ENCODE peak calls at places on chromosome 16, in eight cellular contexts. G is prostate gland, U is astrocyte of the cerebellum, D is AG10803, S is lower leg skin, O is heart left ventricle, L is H9, K is HFFc6. Q is an unnamed sample.
A peak's percentile ranks its signal among the peaks of the same experiment; 100 is the strongest.

GRCh38 chr16:85888405-85889331 is 10.3 kb upstream of the IRF8 start:
- DNase-seq in G (no peak), U (no peak), D (peak; percentile 67), S (no peak), O (no peak), L (peak; percentile 8), K (peak; percentile 57), Q (no peak)

GRCh38 chr16:60123387-60124023 is 1389.4 kb upstream of the GOT2 start:
- DNase-seq in G (no peak), U (peak; percentile 61), D (peak; percentile 77), S (no peak), O (no peak), L (no peak), K (no peak), Q (no peak)

GRCh38 chr16:27636453-27637200 is 86.7 kb downstream of the KATNIP start:
- DNase-seq in G (no peak), U (no peak), D (no peak), S (no peak), O (no peak), L (no peak), K (no peak), Q (no peak)

GRCh38 chr16:2473425-2473926 is 1.5 kb upstream of the TBC1D24 start:
- DNase-seq in G (no peak), U (no peak), D (no peak), S (no peak), O (no peak), L (peak; percentile 45), K (no peak), Q (peak; percentile 47)

GRCh38 chr16:74216319-74216718 is 80.3 kb upstream of the PSMD7 start:
- DNase-seq in G (no peak), U (no peak), D (no peak), S (no peak), O (no peak), L (no peak), K (no peak), Q (no peak)

GRCh38 chr16:86018487-86018886 is 119.5 kb downstream of the IRF8 start:
- DNase-seq in G (no peak), U (no peak), D (no peak), S (peak; percentile 41), O (peak; percentile 66), L (no peak), K (peak; percentile 17), Q (peak; percentile 26)

GRCh38 chr16:13348416-13348815 is 447.0 kb downstream of the SHISA9 start:
- DNase-seq in G (no peak), U (no peak), D (no peak), S (no peak), O (no peak), L (no peak), K (no peak), Q (no peak)

GRCh38 chr16:2171601-2172178 is 16.1 kb downstream of the TRAF7 start:
- DNase-seq in G (no peak), U (no peak), D (no peak), S (no peak), O (no peak), L (no peak), K (no peak), Q (no peak)

GRCh38 chr16:50887500-50887899 is 145.6 kb downstream of the CYLD start:
- DNase-seq in G (no peak), U (no peak), D (no peak), S (no peak), O (no peak), L (no peak), K (no peak), Q (no peak)

GRCh38 chr16:50880926-50881325 is 139.0 kb downstream of the CYLD start:
- DNase-seq in G (no peak), U (no peak), D (no peak), S (no peak), O (no peak), L (peak; percentile 13), K (no peak), Q (no peak)

GRCh38 chr16:50881331-50881830 is 139.5 kb downstream of the CYLD start:
- DNase-seq in G (no peak), U (no peak), D (no peak), S (no peak), O (no peak), L (peak; percentile 17), K (no peak), Q (no peak)

GRCh38 chr16:50881953-50882352 is 140.1 kb downstream of the CYLD start:
- DNase-seq in G (no peak), U (no peak), D (no peak), S (no peak), O (no peak), L (peak; percentile 17), K (no peak), Q (no peak)

DNA sequence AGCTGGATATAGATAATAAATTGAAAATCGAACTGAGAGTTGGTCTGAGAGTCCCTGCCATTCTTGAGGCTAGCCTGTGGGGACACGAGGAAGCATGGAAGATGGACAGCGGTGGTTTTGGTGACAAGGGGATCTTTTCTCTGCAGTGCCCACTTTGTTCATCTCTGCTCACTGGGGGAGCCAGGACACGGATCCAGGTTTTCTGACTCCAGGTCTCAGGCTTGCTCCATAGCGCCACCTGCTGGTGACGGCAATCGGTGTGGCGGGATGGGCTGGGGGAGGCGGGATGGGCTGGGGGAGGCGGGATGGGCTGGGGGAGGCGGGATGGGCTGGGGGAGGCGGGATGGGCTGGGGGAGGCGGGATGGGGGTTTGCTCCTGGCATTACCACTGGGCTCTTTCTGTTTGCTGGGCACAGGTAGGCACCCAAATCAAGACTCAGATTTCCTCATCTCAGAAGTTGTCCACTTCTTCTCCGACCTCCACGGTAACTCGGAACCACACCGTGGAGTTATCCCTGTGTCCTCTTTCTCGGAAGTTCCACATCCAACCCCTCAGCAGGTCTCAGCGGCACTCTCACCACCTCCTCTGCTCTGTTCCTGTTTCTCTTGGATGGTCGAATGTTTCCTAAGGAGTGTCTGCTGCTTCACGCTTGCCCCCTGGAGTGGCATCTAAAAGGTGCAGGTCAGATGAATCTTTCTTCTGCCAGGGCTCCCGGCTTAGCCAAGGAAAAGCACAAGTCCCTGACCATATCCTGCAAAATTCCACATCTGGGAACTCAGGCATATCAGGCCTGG is 142.4 kb downstream of the CYLD start:
- DNase-seq in G (no peak), U (no peak), D (no peak), S (no peak), O (no peak), L (peak; percentile 65), K (no peak), Q (peak; percentile 45)
- TF ChIP-seq CTCF in G (no peak), U (peak; percentile 22), D (peak; percentile 30), S (no peak), O (no peak), L (peak; percentile 62), K (peak; percentile 49), Q (peak; percentile 37)

GRCh38 chr16:84479716-84480450 is 24.6 kb downstream of the MEAK7 start:
- DNase-seq in G (no peak), U (no peak), D (no peak), S (no peak), O (no peak), L (no peak), K (no peak), Q (no peak)

GRCh38 chr16:84478172-84478948 is 26.1 kb downstream of the MEAK7 start:
- DNase-seq in G (peak; percentile 3), U (peak; percentile 22), D (peak; percentile 62), S (no peak), O (no peak), L (no peak), K (peak; percentile 90), Q (no peak)

GRCh38 chr16:84481051-84481735 is 23.3 kb downstream of the MEAK7 start:
- DNase-seq in G (no peak), U (no peak), D (no peak), S (no peak), O (no peak), L (no peak), K (no peak), Q (no peak)

GRCh38 chr16:84475643-84476240 is 28.7 kb downstream of the MEAK7 start:
- DNase-seq in G (no peak), U (no peak), D (no peak), S (no peak), O (no peak), L (no peak), K (no peak), Q (peak; percentile 70)

GRCh38 chr16:84477661-84478060 is 26.8 kb downstream of the MEAK7 start:
- DNase-seq in G (no peak), U (no peak), D (no peak), S (no peak), O (no peak), L (no peak), K (no peak), Q (no peak)
- TF ChIP-seq CTCF in G (no peak), U (no peak), D (no peak), S (no peak), O (no peak), L (no peak), K (no peak), Q (no peak)

DNA sequence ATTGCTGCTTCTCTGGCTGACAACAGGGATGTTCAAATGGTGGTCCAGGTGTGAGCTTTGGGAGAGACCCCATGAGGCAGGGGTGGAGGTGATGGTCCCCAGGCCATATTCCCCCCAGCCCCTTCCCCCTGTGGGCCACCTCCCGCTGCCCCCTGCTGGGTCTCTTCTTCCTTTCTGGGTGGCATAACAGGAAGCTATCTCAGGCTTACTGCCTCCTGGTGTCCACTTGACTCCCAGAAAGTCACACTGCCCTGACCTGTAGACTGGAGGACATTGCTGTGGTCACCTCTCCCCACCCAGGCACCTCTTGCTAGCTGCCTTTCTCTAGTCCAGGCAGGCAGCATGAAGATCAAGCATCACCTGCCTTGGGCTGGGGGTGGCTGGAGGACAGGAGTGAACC is 46.4 kb upstream of the PLCG2 start:
- DNase-seq in G (no peak), U (no peak), D (no peak), S (no peak), O (no peak), L (no peak), K (no peak), Q (no peak)
- TF ChIP-seq CTCF in G (no peak), U (no peak), D (no peak), S (no peak), O (no peak), L (no peak), K (peak; percentile 48), Q (no peak)

GRCh38 chr16:78480588-78480987 is 381.1 kb downstream of the WWOX start:
- DNase-seq in G (no peak), U (no peak), D (no peak), S (no peak), O (no peak), L (no peak), K (no peak), Q (no peak)

GRCh38 chr16:78483124-78483992 is 383.9 kb downstream of the WWOX start:
- DNase-seq in G (no peak), U (no peak), D (no peak), S (no peak), O (no peak), L (no peak), K (no peak), Q (no peak)

GRCh38 chr16:78474762-78475161 is 375.3 kb downstream of the WWOX start:
- DNase-seq in G (no peak), U (no peak), D (no peak), S (no peak), O (no peak), L (no peak), K (no peak), Q (no peak)

GRCh38 chr16:78479723-78480122 is 380.3 kb downstream of the WWOX start:
- DNase-seq in G (no peak), U (no peak), D (no peak), S (no peak), O (no peak), L (no peak), K (no peak), Q (no peak)

DNA sequence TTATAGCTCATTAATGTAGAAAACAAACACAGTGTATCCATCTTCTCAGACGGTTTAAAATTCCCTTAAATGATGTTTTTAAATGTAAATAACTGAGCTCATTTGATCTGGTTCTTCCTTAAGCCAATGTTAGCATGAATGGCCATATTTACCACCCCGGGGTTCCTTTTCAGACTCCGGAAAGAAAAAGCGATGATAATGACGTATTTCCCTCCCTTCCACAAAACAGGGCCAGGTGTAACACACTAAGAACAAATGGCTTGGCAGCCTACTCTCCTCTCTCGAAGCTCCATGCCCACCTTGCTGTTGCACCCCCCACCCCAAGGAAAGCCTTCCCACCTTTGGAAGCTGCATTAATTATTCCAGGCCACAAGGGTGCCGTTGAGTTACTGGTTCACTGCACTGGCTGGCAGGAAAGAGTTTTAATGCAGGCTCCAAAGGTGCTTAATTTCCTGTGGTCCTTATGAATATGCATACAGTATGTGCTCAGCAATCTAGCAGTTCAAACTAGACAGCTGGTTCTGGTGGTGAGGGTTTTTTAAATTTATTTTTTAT is 378.9 kb downstream of the WWOX start:
- DNase-seq in G (no peak), U (no peak), D (no peak), S (no peak), O (no peak), L (peak; percentile 69), K (no peak), Q (no peak)
- TF ChIP-seq CTCF in G (no peak), U (peak; percentile 47), D (peak; percentile 12), S (no peak), O (no peak), L (peak; percentile 47), K (peak; percentile 49), Q (no peak)